ENCODE peak calls at places on chromosomes 13 and 19, in eight cellular contexts. V, O, T, W, G, Y, H and L are unnamed samples.

GRCh38 chr13:99215466-99215865 is 14.8 kb downstream of the UBAC2 start:
- DNase-seq in Y (peak), V (no peak), O (no peak), T (no peak), W (peak), G (no peak), H (no peak), L (peak)

GRCh38 chr19:35451278-35452096 is 3.4 kb downstream of the FFAR2 start:
- DNase-seq in G (no peak), V (no peak), H (no peak), W (no peak), O (no peak), Y (no peak), T (no peak), L (no peak)

GRCh38 chr13:35917942-35918645 is 213.1 kb downstream of the DCLK1 start:
- DNase-seq in G (no peak), Y (no peak), H (no peak), W (no peak), V (no peak), O (peak), T (peak), L (no peak)

GRCh38 chr19:15790096-15790495 is 2.6 kb downstream of the OR10H5 start:
- DNase-seq in H (no peak), G (no peak), O (no peak), W (no peak), Y (no peak), V (no peak), T (no peak), L (no peak)

GRCh38 chr19:19276386-19276785 is 3.3 kb upstream of the TM6SF2 start:
- DNase-seq in V (no peak), H (peak), T (peak), Y (no peak), O (no peak), W (no peak), G (no peak), L (no peak)

GRCh38 chr13:55999709-56000108 is 1141.0 kb upstream of the PRR20A start:
- DNase-seq in O (no peak), G (peak), W (no peak), Y (no peak), V (no peak), H (no peak), T (no peak), L (no peak)

GRCh38 chr19:15829277-15829770 is 13.9 kb upstream of the OR10H1 start:
- DNase-seq in Y (no peak), O (no peak), V (no peak), T (no peak), G (no peak), W (no peak), H (no peak), L (no peak)

GRCh38 chr13:74573654-74574053 is 439.4 kb upstream of the KLF12 start:
- DNase-seq in O (no peak), V (no peak), W (no peak), G (peak), Y (no peak), T (no peak), H (no peak), L (peak)

GRCh38 chr13:110426745-110427144 is 119.7 kb downstream of the COL4A2 start:
- DNase-seq in T (no peak), V (no peak), O (no peak), W (no peak), H (no peak), Y (no peak), G (no peak), L (no peak)

GRCh38 chr19:49677232-49677881 is at the start of gene PRMT1:
- DNase-seq in H (peak), W (no peak), G (no peak), O (no peak), T (peak), V (no peak), Y (peak), L (peak)

GRCh38 chr13:68030152-68030809 is 800.1 kb upstream of the PCDH9 start:
- DNase-seq in V (no peak), W (no peak), G (no peak), H (no peak), T (no peak), Y (no peak), O (no peak), L (no peak)

GRCh38 chr19:35144600-35145436 is 1.8 kb downstream of the FXYD7 start:
- DNase-seq in W (no peak), Y (no peak), H (no peak), O (no peak), T (no peak), V (no peak), G (peak), L (peak)

GRCh38 chr19:19491321-19492025 is 23.9 kb downstream of the TSSK6 start:
- DNase-seq in V (no peak), W (no peak), O (no peak), H (no peak), G (no peak), T (no peak), Y (no peak), L (no peak)

GRCh38 chr13:97719759-97720158 is 233.7 kb upstream of the IPO5 start:
- DNase-seq in Y (no peak), G (no peak), H (peak), W (no peak), O (no peak), T (peak), V (no peak), L (no peak)